ENCODE peak calls at places on chromosome 3, in seven cellular contexts. P is caudate nucleus; X is SK-MEL-5; L is PC-3; E is stimulated activated CD4-positive, alpha-beta T cell treated with anti-CD3 and anti-CD28 coated beads, Interleukin-12 subunit alpha, Interleukin-12 subunit beta, amount 100 ng/mL, for 24 hours; Y is fibroblast of villous mesenchyme; S is astrocyte of the cerebellum. I is an unnamed sample.

GRCh38 chr3:157094751-157095480 is 65.0 kb downstream of the CCNL1 start:
- DNase-seq in L (no peak), P (no peak), Y (no peak), S (no peak), E (no peak), X (no peak), I (no peak)

GRCh38 chr3:187072102-187072501 is 67.2 kb downstream of the RPL39L start:
- DNase-seq in L (no peak), P (no peak), Y (no peak), X (no peak), E (no peak), S (no peak), I (no peak)

GRCh38 chr3:48935530-48935929 is 16.9 kb downstream of the ARIH2 start:
- DNase-seq in Y (no peak), E (no peak), S (no peak), P (no peak), X (no peak), L (no peak), I (no peak)

GRCh38 chr3:80014576-80014975 is 246.8 kb upstream of the ROBO1 start:
- DNase-seq in X (no peak), P (no peak), S (peak), E (no peak), Y (no peak), L (peak), I (no peak)

GRCh38 chr3:16357698-16358097 is 92.7 kb downstream of the OXNAD1 start:
- DNase-seq in P (no peak), X (no peak), S (peak), L (no peak), E (no peak), Y (no peak), I (peak)

GRCh38 chr3:52084216-52084945 is 28.0 kb upstream of the DUSP7 start:
- DNase-seq in E (no peak), P (no peak), Y (no peak), X (no peak), L (no peak), S (no peak), I (no peak)

GRCh38 chr3:13093687-13094086 is 20.5 kb upstream of the IQSEC1 start:
- DNase-seq in L (no peak), Y (no peak), S (no peak), X (peak), P (no peak), E (no peak), I (peak)

GRCh38 chr3:165466856-165467255 is 270.7 kb upstream of the SLITRK3 start:
- DNase-seq in X (no peak), L (peak), S (no peak), P (no peak), E (no peak), Y (no peak), I (no peak)

GRCh38 chr3:78116874-78117273 is 1077.0 kb downstream of the ROBO2 start:
- DNase-seq in Y (no peak), E (no peak), P (no peak), L (no peak), S (peak), X (no peak), I (no peak)

GRCh38 chr3:56357266-56357665 is 111.0 kb downstream of the ERC2 start:
- DNase-seq in L (no peak), Y (no peak), P (no peak), X (no peak), S (no peak), E (no peak), I (no peak)

GRCh38 chr3:128984596-128984995 is 9.3 kb downstream of the CFAP92 start:
- DNase-seq in S (no peak), P (no peak), E (no peak), Y (peak), X (no peak), L (no peak), I (no peak)

GRCh38 chr3:31541102-31541501 is 8.4 kb downstream of the STT3B start:
- DNase-seq in P (no peak), E (no peak), S (no peak), L (peak), Y (peak), X (no peak), I (no peak)

GRCh38 chr3:61733866-61734265 is 172.5 kb downstream of the PTPRG start:
- DNase-seq in P (no peak), Y (peak), S (no peak), L (no peak), E (no peak), X (no peak), I (no peak)

GRCh38 chr3:13715961-13716360 is 163.9 kb downstream of the WNT7A start:
- DNase-seq in Y (no peak), X (no peak), S (no peak), E (no peak), L (no peak), P (no peak), I (no peak)

GRCh38 chr3:152540120-152540519 is 271.4 kb downstream of the MBNL1 start:
- DNase-seq in Y (no peak), L (no peak), E (no peak), S (no peak), X (no peak), P (no peak), I (no peak)

GRCh38 chr3:47661121-47661752 is 82.6 kb upstream of the CSPG5 start:
- DNase-seq in P (peak), Y (peak), X (no peak), E (no peak), S (peak), L (peak), I (no peak)

GRCh38 chr3:134483195-134483890 is 2.4 kb downstream of the ANAPC13 start:
- DNase-seq in Y (peak), S (peak), L (peak), X (no peak), E (no peak), P (no peak), I (no peak)